ENCODE peak calls at places on chromosomes 16 and 17, in four cellular contexts. B, F, Q and J are unnamed samples.

GRCh38 chr17:78780852-78781338 is 1.2 kb downstream of the CYTH1 start:
- DNase-seq in F (no peak), Q (no peak), B (no peak), J (no peak)

GRCh38 chr17:54426287-54426886 is 474.3 kb upstream of the TOM1L1 start:
- DNase-seq in B (no peak), F (no peak), Q (no peak), J (no peak)

GRCh38 chr16:35560637-35560984 is 2101.2 kb downstream of the TP53TG3F start:
- DNase-seq in B (no peak), Q (no peak), F (no peak), J (no peak)

GRCh38 chr16:81544691-81545365 is 100.2 kb downstream of the CMIP start:
- DNase-seq in Q (no peak), F (no peak), B (no peak), J (no peak)

GRCh38 chr17:3514873-3515272 is 39.1 kb downstream of the ASPA start:
- DNase-seq in F (no peak), B (no peak), Q (no peak), J (no peak)

GRCh38 chr16:70747703-70748631 is 53.0 kb downstream of the VAC14 start:
- DNase-seq in Q (no peak), F (no peak), B (peak), J (peak)

GRCh38 chr17:72743037-72743467 is 349.4 kb downstream of the SLC39A11 start:
- DNase-seq in Q (no peak), F (no peak), B (no peak), J (no peak)

GRCh38 chr17:1480747-1481465 is 11.6 kb downstream of the MYO1C start:
- DNase-seq in F (no peak), Q (no peak), B (no peak), J (no peak)

GRCh38 chr17:79752175-79752574 is 21.4 kb downstream of the ENPP7 start:
- DNase-seq in F (peak), B (no peak), Q (no peak), J (no peak)